ENCODE peak calls at places on chromosomes 5 and 9, in nine cellular contexts. P is GM20000, L is cardiac fibroblast, J is GM12865, U is neural progenitor cell, K is PC-9, I is retinal pigment epithelial cell, B is mucosa of descending colon, G is HCT116. X is an unnamed sample.

GRCh38 chr5:132256086-132256782 is 1.3 kb upstream of the PDLIM4 start:
- DNase-seq in J (no peak), P (no peak), L (no peak), U (no peak), I (no peak), K (no peak), B (no peak), G (no peak), X (no peak)

GRCh38 chr5:180670586-180671359 is 21.4 kb upstream of the FLT4 start:
- DNase-seq in G (peak), P (peak), U (peak), I (peak), L (peak), J (peak), K (no peak), B (peak), X (peak)

GRCh38 chr5:178293815-178294214 is 61.2 kb upstream of the PHYKPL start:
- DNase-seq in K (no peak), I (no peak), G (no peak), J (no peak), U (no peak), P (no peak), L (no peak), B (no peak), X (no peak)

GRCh38 chr5:178454821-178455479 is 135.2 kb downstream of the COL23A1 start:
- DNase-seq in G (no peak), I (no peak), U (no peak), B (no peak), J (no peak), P (no peak), L (no peak), K (no peak), X (no peak)

GRCh38 chr5:123512631-123513461 is 869 bp downstream of the CSNK1G3 start:
- DNase-seq in J (peak), P (peak), K (peak), L (peak), U (peak), B (peak), G (no peak), I (no peak), X (peak)

GRCh38 chr9:6153425-6153824 is 62.2 kb upstream of the IL33 start:
- DNase-seq in G (no peak), B (no peak), L (peak), P (no peak), U (no peak), K (peak), I (no peak), J (no peak), X (no peak)

GRCh38 chr9:98091735-98092632 is 27.0 kb downstream of the TRIM14 start:
- DNase-seq in P (no peak), G (no peak), L (peak), B (no peak), K (no peak), J (no peak), I (peak), U (peak), X (no peak)

GRCh38 chr5:117731445-117731844 is 1156.8 kb upstream of the SEMA6A start:
- DNase-seq in U (no peak), I (no peak), B (no peak), P (no peak), L (peak), K (no peak), J (no peak), G (no peak), X (no peak)

GRCh38 chr5:29984153-29984534 is 1209.3 kb upstream of the CDH6 start:
- DNase-seq in P (no peak), B (no peak), G (no peak), I (no peak), U (no peak), L (no peak), K (no peak), J (no peak), X (no peak)

GRCh38 chr5:7420506-7421280 is 24.8 kb downstream of the ADCY2 start:
- DNase-seq in J (no peak), L (no peak), P (no peak), K (no peak), B (no peak), G (no peak), U (peak), I (no peak), X (no peak)

GRCh38 chr5:74946471-74946870 is 80.3 kb upstream of the FAM169A start:
- DNase-seq in G (no peak), B (no peak), I (no peak), U (no peak), L (no peak), P (no peak), J (no peak), K (no peak), X (no peak)

GRCh38 chr9:93037476-93037971 is 21.0 kb upstream of the SUSD3 start:
- DNase-seq in P (no peak), K (no peak), J (no peak), U (no peak), L (no peak), G (no peak), B (no peak), I (no peak), X (peak)

GRCh38 chr5:170576602-170577584 is 73.1 kb downstream of the KCNIP1 start:
- DNase-seq in J (no peak), P (no peak), L (no peak), U (no peak), I (no peak), K (no peak), B (no peak), G (no peak), X (no peak)

GRCh38 chr5:88116396-88116795 is 152.2 kb downstream of the TMEM161B start:
- DNase-seq in J (no peak), I (no peak), K (no peak), G (no peak), U (no peak), P (no peak), B (no peak), L (no peak), X (no peak)

GRCh38 chr9:126261584-126262356 is 64.9 kb upstream of the MVB12B start:
- DNase-seq in J (no peak), K (no peak), G (no peak), P (no peak), B (no peak), U (no peak), L (peak), I (no peak), X (no peak)

GRCh38 chr9:84121991-84122523 is 141.5 kb downstream of the RMI1 start:
- DNase-seq in J (peak), U (no peak), K (no peak), L (peak), I (no peak), G (no peak), P (no peak), B (no peak), X (no peak)

GRCh38 chr9:137656416-137656815 is 37.6 kb downstream of the EHMT1 start:
- DNase-seq in I (no peak), B (no peak), G (no peak), K (no peak), P (no peak), L (no peak), J (no peak), U (no peak), X (no peak)

GRCh38 chr5:78508231-78508765 is 140.3 kb downstream of the LHFPL2 start:
- DNase-seq in K (peak), B (no peak), G (no peak), P (no peak), L (peak), J (no peak), U (no peak), I (no peak), X (no peak)

GRCh38 chr9:136421791-136422190 is 11.3 kb downstream of the PMPCA start:
- DNase-seq in I (no peak), G (no peak), L (no peak), K (no peak), U (no peak), P (no peak), J (no peak), B (no peak), X (no peak)

GRCh38 chr5:178331491-178331981 is 98.9 kb upstream of the PHYKPL start:
- DNase-seq in B (peak), J (no peak), I (no peak), U (peak), G (no peak), K (peak), L (peak), P (no peak), X (no peak)

GRCh38 chr9:108746864-108747263 is 108.9 kb downstream of the ACTL7B start:
- DNase-seq in L (peak), G (no peak), U (no peak), I (peak), P (no peak), J (no peak), K (no peak), B (no peak), X (no peak)

GRCh38 chr9:124629600-124629999 is 122.4 kb upstream of the NR5A1 start:
- DNase-seq in J (no peak), L (peak), K (no peak), U (no peak), I (no peak), B (no peak), P (no peak), G (no peak), X (peak)

GRCh38 chr9:134595014-134595413 is 46.6 kb upstream of the COL5A1 start:
- DNase-seq in J (no peak), I (no peak), B (no peak), G (no peak), L (no peak), U (no peak), P (no peak), K (no peak), X (no peak)

GRCh38 chr9:3751125-3751758 is 225.4 kb upstream of the RFX3 start:
- DNase-seq in K (no peak), L (peak), J (no peak), B (no peak), G (no peak), I (no peak), P (no peak), U (no peak), X (no peak)

GRCh38 chr5:151288180-151288579 is 15.4 kb downstream of the SLC36A3 start:
- DNase-seq in U (no peak), J (peak), G (peak), B (no peak), L (no peak), P (no peak), I (no peak), K (peak), X (peak)

GRCh38 chr9:90898229-90898628 is 96.6 kb downstream of the SYK start:
- DNase-seq in B (no peak), L (peak), G (no peak), K (no peak), U (no peak), J (no peak), P (no peak), I (no peak), X (no peak)

GRCh38 chr9:63816742-63817621 is 1468.0 kb downstream of the FOXD4L5 start:
- DNase-seq in L (peak), P (peak), U (peak), G (no peak), I (peak), K (peak), J (peak), B (peak), X (peak)

GRCh38 chr5:172173771-172174170 is 14.3 kb downstream of the STK10 start:
- DNase-seq in U (no peak), P (no peak), L (peak), K (no peak), B (no peak), G (no peak), I (no peak), J (no peak), X (no peak)

GRCh38 chr5:139734517-139734916 is 61.1 kb upstream of the PSD2 start:
- DNase-seq in I (no peak), L (no peak), K (no peak), J (no peak), P (no peak), U (no peak), G (no peak), B (no peak), X (no peak)

GRCh38 chr5:77211013-77211690 is 672 bp downstream of the PDE8B start:
- DNase-seq in U (peak), L (no peak), I (no peak), G (no peak), P (peak), B (no peak), K (no peak), J (no peak), X (peak)

GRCh38 chr9:69090943-69091342 is 55.4 kb downstream of the FXN start:
- DNase-seq in B (no peak), P (no peak), K (no peak), L (no peak), I (no peak), J (no peak), U (no peak), G (no peak), X (no peak)

GRCh38 chr9:94511134-94511942 is 43.5 kb upstream of the PCAT7 start:
- DNase-seq in B (no peak), J (no peak), P (no peak), I (no peak), G (no peak), K (peak), U (no peak), L (peak), X (no peak)

GRCh38 chr9:86488794-86489193 is 134.6 kb upstream of the TUT7 start:
- DNase-seq in B (no peak), P (no peak), L (no peak), J (no peak), G (no peak), K (no peak), I (no peak), U (peak), X (no peak)

GRCh38 chr5:43190755-43191603 is 1.0 kb upstream of the NIM1K start:
- DNase-seq in I (no peak), G (no peak), L (peak), U (peak), J (no peak), K (no peak), P (peak), B (no peak), X (no peak)

GRCh38 chr9:306907-307306 is 92.2 kb downstream of the DOCK8 start:
- DNase-seq in U (peak), J (peak), P (peak), I (no peak), K (no peak), B (no peak), G (no peak), L (no peak), X (peak)

GRCh38 chr5:45623855-45624254 is 72.3 kb downstream of the HCN1 start:
- DNase-seq in K (no peak), J (no peak), U (no peak), G (no peak), L (no peak), I (no peak), P (no peak), B (no peak), X (no peak)

DNA sequence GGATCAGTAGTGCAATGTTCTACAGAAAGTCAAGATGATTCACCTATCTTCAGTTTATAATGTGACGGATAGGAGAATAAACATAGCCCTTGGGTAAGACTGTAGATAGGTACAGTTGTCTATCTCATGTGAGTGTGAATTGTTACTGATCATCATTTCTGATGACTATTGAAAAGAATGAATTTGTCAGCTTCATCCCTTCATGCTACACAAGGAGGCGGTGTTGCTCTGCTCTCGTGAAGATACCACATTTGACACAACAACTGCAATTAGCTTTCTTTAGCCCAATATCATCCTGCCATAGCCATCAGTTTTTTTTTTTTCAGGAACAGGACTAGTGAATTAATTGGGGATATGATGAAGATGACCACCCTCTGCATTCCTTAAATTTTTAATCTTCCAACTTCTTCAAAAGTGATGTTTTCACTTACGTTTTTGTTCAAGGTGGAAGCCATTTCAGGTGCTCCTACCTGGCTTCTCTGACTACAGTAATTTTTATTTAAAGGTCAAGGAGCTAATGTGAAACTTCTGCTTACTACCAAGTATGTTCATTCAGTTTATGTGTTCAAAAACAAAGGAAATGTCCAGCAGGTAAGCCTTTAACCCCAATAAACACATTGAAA is 152.9 kb upstream of the MOCS2 start:
- DNase-seq in I (no peak), U (peak), L (peak), P (no peak), K (no peak), G (peak), B (no peak), J (peak), X (no peak)
- TF ChIP-seq CTCF in I (peak), U (peak), L (peak), P (no peak), K (peak), G (peak), B (no peak), J (peak), X (no peak)

GRCh38 chr9:4985376-4986266 is 549 bp downstream of the JAK2 start:
- DNase-seq in I (no peak), P (peak), L (peak), K (no peak), J (peak), U (peak), B (peak), G (peak), X (peak)
- TF ChIP-seq CTCF in I (no peak), P (no peak), L (no peak), K (no peak), J (no peak), U (no peak), B (no peak), G (no peak), X (no peak)

DNA sequence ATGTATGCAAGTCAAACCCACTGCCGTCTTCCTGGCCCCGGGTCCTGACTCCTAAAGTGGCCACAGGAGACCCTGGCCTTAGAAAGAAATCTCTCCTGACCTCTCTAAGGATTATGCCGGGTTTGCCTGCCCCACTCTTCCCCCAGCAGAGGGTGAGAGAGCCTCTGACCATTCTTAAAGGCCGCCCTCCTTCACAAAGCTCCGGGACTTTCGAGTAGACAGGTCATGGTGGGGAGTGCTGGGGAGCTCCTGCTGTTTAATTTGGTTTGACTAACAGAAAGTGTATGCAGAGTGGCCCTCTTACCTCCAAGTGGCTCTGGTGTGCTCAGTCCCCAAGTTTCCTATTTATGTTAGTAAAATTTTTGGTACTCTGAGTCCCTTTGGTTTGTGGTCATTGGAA is 111.8 kb downstream of the LRRC70 start:
- DNase-seq in B (no peak), P (no peak), L (no peak), J (no peak), G (no peak), I (no peak), K (no peak), U (peak), X (no peak)
- TF ChIP-seq CTCF in B (no peak), P (no peak), L (no peak), J (no peak), G (no peak), I (no peak), K (no peak), U (no peak), X (no peak)

GRCh38 chr5:32703957-32704356 is 7.2 kb upstream of the NPR3 start:
- DNase-seq in I (no peak), U (no peak), L (no peak), G (no peak), J (no peak), P (no peak), K (no peak), B (no peak), X (no peak)

GRCh38 chr5:32708949-32709348 is 2.2 kb upstream of the NPR3 start:
- DNase-seq in U (peak), L (no peak), I (no peak), K (no peak), B (no peak), P (peak), G (no peak), J (peak), X (peak)

GRCh38 chr5:32710335-32710858 is 724 bp upstream of the NPR3 start:
- DNase-seq in P (peak), J (no peak), U (peak), I (no peak), L (peak), K (no peak), G (no peak), B (peak), X (peak)

GRCh38 chr5:32709789-32710334 is 1.3 kb upstream of the NPR3 start:
- DNase-seq in J (peak), B (peak), K (peak), P (peak), U (peak), L (peak), G (peak), I (peak), X (peak)

DNA sequence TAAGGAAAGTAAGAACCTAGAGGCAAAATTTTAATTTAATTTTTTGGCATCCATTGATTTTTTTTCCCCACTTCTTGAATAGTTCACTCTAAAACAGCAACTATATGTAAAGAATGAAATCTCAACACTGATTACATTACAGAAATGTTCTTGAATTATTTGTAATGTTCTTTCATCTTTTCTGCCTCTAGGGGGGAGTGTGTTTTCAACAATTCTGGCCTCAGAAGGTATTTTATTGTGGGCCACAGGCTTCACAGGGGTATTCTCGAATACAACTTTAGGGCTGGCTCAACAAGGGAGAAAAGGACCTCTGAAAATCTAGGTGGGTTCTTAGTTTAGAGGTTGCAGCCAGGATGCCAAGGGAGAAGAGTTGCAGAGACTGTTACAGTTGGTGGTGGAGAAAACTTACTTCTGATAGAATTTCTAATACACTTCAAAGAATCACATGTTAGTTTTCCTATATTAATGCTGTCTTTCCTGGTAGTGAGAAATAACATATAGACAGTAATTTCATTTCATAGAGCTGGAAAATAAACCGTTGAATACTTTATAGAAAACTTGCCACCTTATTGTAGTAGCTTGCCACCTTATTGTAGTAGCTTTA is 3.6 kb upstream of the NPR3 start:
- DNase-seq in P (peak), I (no peak), J (peak), B (no peak), L (peak), G (peak), U (peak), K (no peak), X (peak)
- TF ChIP-seq CTCF in P (no peak), I (peak), J (peak), B (no peak), L (peak), G (peak), U (peak), K (peak), X (no peak)

GRCh38 chr5:143700994-143701393 is 111.0 kb upstream of the HMHB1 start:
- DNase-seq in U (no peak), L (no peak), G (no peak), I (no peak), P (no peak), K (no peak), J (no peak), B (no peak), X (no peak)
- TF ChIP-seq CTCF in U (no peak), L (peak), G (peak), I (peak), P (no peak), K (peak), J (no peak), B (no peak), X (no peak)

X was measured in GM13976.